ENCODE peak calls at places on chromosomes 11 and 22, in six cellular contexts. A is SK-N-MC, E is astrocyte of the cerebellum, I is posterior vena cava, K is dorsolateral prefrontal cortex, O is C1 segment of cervical spinal cord. L is an unnamed sample.
A peak's percentile ranks its signal among the peaks of the same experiment; 100 is the strongest.

GRCh38 chr11:84969103-84969502 is 658.0 kb downstream of the DLG2 start:
- DNase-seq in A (no peak), E (peak; percentile 20), I (peak; percentile 83), K (no peak), O (no peak), L (no peak)

GRCh38 chr11:444397-445144 is 2.8 kb upstream of the ANO9 start:
- DNase-seq in A (no peak), E (no peak), I (peak; percentile 78), K (peak; percentile 42), O (no peak), L (no peak)

GRCh38 chr22:46714550-46714949 is 23.5 kb downstream of the CERK start:
- DNase-seq in A (no peak), E (no peak), I (no peak), K (no peak), O (no peak), L (no peak)

GRCh38 chr11:62145261-62145871 is 21.6 kb downstream of the INCENP start:
- DNase-seq in A (no peak), E (no peak), I (peak; percentile 47), K (no peak), O (no peak), L (peak; percentile 67)

GRCh38 chr11:109795234-109795633 is 298.0 kb upstream of the ZC3H12C start:
- DNase-seq in A (no peak), E (no peak), I (no peak), K (no peak), O (no peak), L (no peak)

GRCh38 chr22:41598081-41598480 is 8.4 kb upstream of the PMM1 start:
- DNase-seq in A (no peak), E (peak; percentile 42), I (peak; percentile 53), K (no peak), O (no peak), L (no peak)

GRCh38 chr11:44585421-44585820 is 20.0 kb downstream of the CD82 start:
- DNase-seq in A (no peak), E (no peak), I (peak; percentile 36), K (no peak), O (no peak), L (no peak)

GRCh38 chr11:133999355-133999754 is 42.6 kb upstream of the IGSF9B start:
- DNase-seq in A (no peak), E (no peak), I (no peak), K (no peak), O (no peak), L (no peak)

GRCh38 chr11:126310229-126310991 is 6.5 kb downstream of the DCPS start:
- DNase-seq in A (no peak), E (peak; percentile 55), I (peak; percentile 88), K (peak; percentile 75), O (peak; percentile 21), L (no peak)

GRCh38 chr22:38820021-38820420 is 23.8 kb downstream of the NPTXR start:
- DNase-seq in A (no peak), E (no peak), I (no peak), K (no peak), O (no peak), L (no peak)